ENCODE peak calls at places on chromosomes 4 and X, in five cellular contexts. W, Z, K, T and I are unnamed samples.

GRCh38 chrX:109475174-109475891 is 6.6 kb downstream of the GUCY2F start:
- DNase-seq in K (no peak), Z (no peak), T (peak; percentile 19), W (peak; percentile 9), I (no peak)

GRCh38 chr4:48858130-48858529 is 27.2 kb downstream of the OCIAD1 start:
- DNase-seq in Z (no peak), T (no peak), W (no peak), K (no peak), I (no peak)

GRCh38 chrX:141759238-141759637 is 60.7 kb upstream of the SPANXD start:
- DNase-seq in T (no peak), Z (no peak), W (no peak), K (no peak), I (no peak)

GRCh38 chr4:57034571-57034970 is 55.9 kb downstream of the POLR2B start:
- DNase-seq in T (no peak), K (no peak), W (no peak), Z (no peak), I (no peak)

GRCh38 chr4:89753601-89754066 is 83.3 kb downstream of the SNCA start:
- DNase-seq in Z (no peak), K (peak; percentile 98), T (peak; percentile 96), W (peak; percentile 97), I (no peak)

GRCh38 chr4:176845636-176846035 is 52.9 kb upstream of the VEGFC start:
- DNase-seq in Z (no peak), T (peak; percentile 53), K (peak; percentile 59), W (no peak), I (no peak)

GRCh38 chr4:177322881-177323280 is 13.2 kb downstream of the NEIL3 start:
- DNase-seq in Z (no peak), K (no peak), W (no peak), T (no peak), I (no peak)

GRCh38 chrX:106752101-106752678 is 25.7 kb downstream of the RNF128 start:
- DNase-seq in K (no peak), T (no peak), Z (no peak), W (no peak), I (no peak)

GRCh38 chrX:9163153-9163790 is 129.3 kb upstream of the FAM9B start:
- DNase-seq in Z (no peak), K (no peak), T (no peak), W (no peak), I (no peak)

GRCh38 chr4:123093247-123093646 is 170.8 kb upstream of the NUDT6 start:
- DNase-seq in T (no peak), Z (no peak), K (no peak), W (no peak), I (no peak)

GRCh38 chr4:113952452-113953029 is 26.9 kb downstream of the ARSJ start:
- DNase-seq in K (no peak), T (no peak), Z (peak; percentile 62), W (peak; percentile 44), I (peak; percentile 61)

GRCh38 chr4:164012396-164013027 is 518.0 kb downstream of the TMA16 start:
- DNase-seq in T (no peak), K (no peak), W (no peak), Z (peak; percentile 66), I (no peak)

GRCh38 chr4:152352645-152353116 is 183.2 kb downstream of the FBXW7 start:
- DNase-seq in T (peak; percentile 70), K (peak; percentile 88), Z (peak; percentile 69), W (peak; percentile 93), I (no peak)

GRCh38 chrX:6667048-6667768 is 132.3 kb upstream of the VCX3A start:
- DNase-seq in W (no peak), Z (no peak), K (no peak), T (no peak), I (no peak)

GRCh38 chrX:10545882-10546281 is 74.5 kb downstream of the MID1 start:
- DNase-seq in T (no peak), W (no peak), K (no peak), Z (no peak), I (no peak)

GRCh38 chr4:74109894-74110605 is 11.1 kb upstream of the CXCL2 start:
- DNase-seq in K (peak; percentile 71), Z (no peak), W (peak; percentile 60), T (peak; percentile 82), I (no peak)

GRCh38 chrX:17494231-17494630 is 119.2 kb downstream of the NHS start:
- DNase-seq in Z (no peak), K (no peak), W (no peak), T (no peak), I (no peak)

GRCh38 chr4:108959497-108959896 is 196.6 kb upstream of the ETNPPL start:
- DNase-seq in K (no peak), Z (no peak), T (peak; percentile 4), W (no peak), I (no peak)

GRCh38 chr4:162727232-162727631 is 439.5 kb downstream of the NAF1 start:
- DNase-seq in K (no peak), T (no peak), W (no peak), Z (no peak), I (no peak)